ENCODE peak calls at places on chromosome 11, in nine cellular contexts. V, C, L, B, D, Y, U, I and A are unnamed samples.

GRCh38 chr11:2802389-2803185 is 83.0 kb downstream of the CDKN1C start:
- DNase-seq in L (no peak), B (no peak), I (peak), V (no peak), D (no peak), Y (peak), C (no peak), U (no peak), A (no peak)

GRCh38 chr11:131491503-131491902 is 121.1 kb downstream of the NTM start:
- DNase-seq in D (no peak), I (no peak), U (peak), V (peak), B (no peak), L (no peak), C (no peak), Y (no peak), A (no peak)

GRCh38 chr11:13008625-13009475 is at the start of gene RASSF10:
- DNase-seq in D (no peak), U (no peak), Y (no peak), C (no peak), I (peak), L (no peak), V (peak), B (peak), A (peak)

GRCh38 chr11:14036495-14036894 is 74.0 kb downstream of the SPON1 start:
- DNase-seq in U (no peak), Y (no peak), L (no peak), I (no peak), V (no peak), B (no peak), C (peak), D (no peak), A (no peak)

GRCh38 chr11:57241311-57241972 is 4.4 kb upstream of the APLNR start:
- DNase-seq in U (no peak), L (no peak), D (no peak), B (no peak), C (no peak), I (no peak), V (no peak), Y (no peak), A (no peak)

GRCh38 chr11:62120001-62120400 is 3.8 kb upstream of the INCENP start:
- DNase-seq in I (no peak), V (no peak), D (no peak), U (no peak), Y (no peak), C (no peak), B (no peak), L (no peak), A (no peak)

GRCh38 chr11:66967670-66968425 is 7.3 kb upstream of the C11orf86 start:
- DNase-seq in C (peak), B (no peak), L (no peak), I (peak), V (peak), Y (no peak), U (peak), D (no peak), A (no peak)

GRCh38 chr11:130940706-130941105 is 24.4 kb upstream of the SNX19 start:
- DNase-seq in U (no peak), Y (no peak), B (no peak), L (no peak), C (no peak), V (no peak), I (no peak), D (no peak), A (no peak)

GRCh38 chr11:76419896-76420295 is 24.9 kb upstream of the EMSY start:
- DNase-seq in C (peak), V (peak), I (no peak), L (no peak), Y (no peak), B (peak), U (no peak), D (no peak), A (no peak)

GRCh38 chr11:25981998-25982397 is 349.9 kb upstream of the ANO3 start:
- DNase-seq in L (no peak), Y (no peak), D (peak), U (peak), C (peak), B (peak), I (no peak), V (peak), A (peak)

GRCh38 chr11:27373392-27373791 is 10.4 kb upstream of the CCDC34 start:
- DNase-seq in L (no peak), I (no peak), V (no peak), C (no peak), Y (no peak), B (no peak), D (no peak), U (no peak), A (no peak)

GRCh38 chr11:104858882-104859735 is 39.2 kb downstream of the CASP12 start:
- DNase-seq in D (no peak), L (no peak), B (no peak), Y (no peak), U (no peak), C (no peak), I (no peak), V (no peak), A (no peak)

GRCh38 chr11:122673706-122674105 is 18.2 kb downstream of the UBASH3B start:
- DNase-seq in Y (no peak), L (no peak), I (no peak), D (no peak), C (peak), U (no peak), B (peak), V (peak), A (no peak)

GRCh38 chr11:115244314-115244713 is 259.9 kb downstream of the CADM1 start:
- DNase-seq in D (no peak), V (no peak), B (no peak), L (no peak), I (no peak), U (no peak), C (no peak), Y (no peak), A (no peak)